ENCODE peak calls at places on chromosomes 16 and 17, in seven cellular contexts. F is activated naive CD8-positive, alpha-beta T cell treated with anti-CD3 and anti-CD28 coated beads for 36 hours; T is NCI-H1436; V is activated CD8-positive, alpha-beta T cell treated with anti-CD3 and anti-CD28 coated beads, Interleukin-2, amount 10 ng/mL, durations not matched to agents 7 days and 5 days; O is AG10803; C is endothelial cell; D is germinal center. H is an unnamed sample.

GRCh38 chr16:27600386-27600785 is 50.4 kb downstream of the KATNIP start:
- DNase-seq in C (no peak), O (no peak), F (no peak), V (no peak), D (no peak), T (no peak), H (no peak)

GRCh38 chr16:15897834-15898254 is 9.4 kb upstream of the CEP20 start:
- DNase-seq in T (no peak), F (peak), O (peak), V (peak), C (no peak), D (peak), H (peak)

GRCh38 chr17:80943346-80944145 is 48.1 kb upstream of the CHMP6 start:
- DNase-seq in F (no peak), C (no peak), O (no peak), V (no peak), D (no peak), T (no peak), H (no peak)

GRCh38 chr16:2713985-2714774 is 5.8 kb downstream of the PRSS27 start:
- DNase-seq in F (no peak), D (no peak), O (no peak), V (no peak), T (no peak), C (no peak), H (no peak)

GRCh38 chr16:16080465-16081065 is 131.1 kb downstream of the ABCC1 start:
- DNase-seq in F (no peak), C (no peak), T (no peak), O (no peak), V (no peak), D (no peak), H (no peak)

GRCh38 chr17:73799781-73800627 is 155.8 kb upstream of the SDK2 start:
- DNase-seq in O (no peak), D (no peak), V (no peak), C (no peak), F (no peak), T (no peak), H (no peak)

GRCh38 chr16:81350306-81350615 is 35.5 kb downstream of the GAN start:
- DNase-seq in O (peak), C (no peak), T (no peak), D (no peak), V (no peak), F (no peak), H (no peak)

GRCh38 chr16:58501242-58502131 is 1.5 kb downstream of the NDRG4 start:
- DNase-seq in C (peak), T (peak), F (peak), V (peak), O (no peak), D (peak), H (no peak)

GRCh38 chr17:927611-928461 is 51.7 kb downstream of the NXN start:
- DNase-seq in V (no peak), D (no peak), O (peak), C (no peak), T (peak), F (no peak), H (no peak)

H was measured in GM12878.